ENCODE peak calls at places on chromosomes 4 and X, in nine cellular contexts. H is HT-29; Z is NCI-H1092; K is neural crest cell; T is kidney tubule cell; F is effector CD4-positive, alpha-beta T cell; M is pancreas; B is activated CD8-positive, alpha-beta memory T cell treated with anti-CD3 and anti-CD28 coated beads for 48 hours; V is mucosa of gallbladder. P is an unnamed sample.

GRCh38 chr4:151248519-151248918 is 28.4 kb upstream of the PRSS48 start:
- DNase-seq in H (no peak), Z (no peak), K (no peak), T (no peak), F (no peak), M (no peak), B (no peak), V (no peak), P (no peak)

GRCh38 chrX:10022580-10023245 is 55.6 kb downstream of the CLDN34 start:
- DNase-seq in H (no peak), Z (no peak), K (no peak), T (peak), F (no peak), M (no peak), B (no peak), V (peak), P (peak)

GRCh38 chr4:177699365-177700213 is 257.4 kb upstream of the AGA start:
- DNase-seq in H (no peak), Z (no peak), K (no peak), T (peak), F (no peak), M (no peak), B (no peak), V (no peak), P (peak)

GRCh38 chrX:63930140-63930539 is 145.1 kb upstream of the ARHGEF9 start:
- DNase-seq in H (peak), Z (no peak), K (no peak), T (peak), F (no peak), M (no peak), B (no peak), V (no peak), P (peak)

GRCh38 chrX:108347800-108348199 is 90.4 kb downstream of the COL4A6 start:
- DNase-seq in H (no peak), Z (no peak), K (peak), T (no peak), F (no peak), M (no peak), B (no peak), V (no peak), P (no peak)

GRCh38 chr4:108303488-108304177 is 134.9 kb upstream of the LEF1 start:
- DNase-seq in H (no peak), Z (no peak), K (no peak), T (peak), F (no peak), M (no peak), B (no peak), V (no peak), P (peak)

GRCh38 chrX:24145340-24146186 is 4.0 kb upstream of the ZFX start:
- DNase-seq in H (peak), Z (no peak), K (no peak), T (peak), F (no peak), M (no peak), B (no peak), V (no peak), P (peak)

GRCh38 chrX:38109042-38109904 is 102.9 kb downstream of the SYTL5 start:
- DNase-seq in H (no peak), Z (no peak), K (no peak), T (no peak), F (no peak), M (no peak), B (no peak), V (no peak), P (no peak)

GRCh38 chr4:2962614-2963184 is 507 bp downstream of the NOP14 start:
- DNase-seq in H (peak), Z (peak), K (peak), T (peak), F (no peak), M (no peak), B (no peak), V (peak), P (peak)

GRCh38 chrX:29461039-29461438 is 754.3 kb upstream of the MAGEB2 start:
- DNase-seq in H (no peak), Z (no peak), K (no peak), T (no peak), F (no peak), M (no peak), B (no peak), V (no peak), P (no peak)

GRCh38 chr4:57053508-57053907 is 56.7 kb downstream of the IGFBP7 start:
- DNase-seq in H (no peak), Z (no peak), K (no peak), T (peak), F (no peak), M (no peak), B (no peak), V (no peak), P (no peak)

GRCh38 chr4:38013461-38014366 is 53.5 kb downstream of the PTTG2 start:
- DNase-seq in H (no peak), Z (peak), K (no peak), T (peak), F (no peak), M (peak), B (no peak), V (no peak), P (peak)

GRCh38 chrX:42195506-42195905 is 272.2 kb upstream of the CASK start:
- DNase-seq in H (peak), Z (no peak), K (no peak), T (peak), F (no peak), M (no peak), B (no peak), V (no peak), P (no peak)

GRCh38 chrX:39725928-39726619 is 371.7 kb downstream of the BCOR start:
- DNase-seq in H (no peak), Z (no peak), K (no peak), T (peak), F (no peak), M (no peak), B (no peak), V (no peak), P (peak)

GRCh38 chrX:23333842-23334535 is 660 bp upstream of the PTCHD1 start:
- DNase-seq in H (no peak), Z (no peak), K (no peak), T (no peak), F (no peak), M (peak), B (no peak), V (no peak), P (no peak)

GRCh38 chr4:188305690-188306089 is 166.4 kb downstream of the TRIML1 start:
- DNase-seq in H (no peak), Z (no peak), K (no peak), T (peak), F (no peak), M (no peak), B (no peak), V (no peak), P (no peak)